ENCODE peak calls at places on chromosomes 7 and 10, in four cellular contexts. G, C, B and Q are unnamed samples.

GRCh38 chr10:132293416-132294195 is 14.1 kb downstream of the STK32C start:
- DNase-seq in G (no peak), C (no peak), B (no peak), Q (no peak)

GRCh38 chr7:116782177-116782711 is 80.1 kb upstream of the CAPZA2 start:
- DNase-seq in G (peak; percentile 82), C (no peak), B (no peak), Q (no peak)

GRCh38 chr7:6273380-6273837 is 985 bp upstream of the CYTH3 start:
- DNase-seq in G (no peak), C (no peak), B (no peak), Q (no peak)

GRCh38 chr10:77156406-77156879 is 481.2 kb downstream of the KCNMA1 start:
- DNase-seq in G (no peak), C (no peak), B (no peak), Q (no peak)

GRCh38 chr7:5381211-5381772 is 42.3 kb downstream of the TNRC18 start:
- DNase-seq in G (no peak), C (no peak), B (no peak), Q (no peak)

GRCh38 chr10:404341-404740 is 269.1 kb downstream of the ZMYND11 start:
- DNase-seq in G (peak; percentile 84), C (no peak), B (no peak), Q (no peak)

GRCh38 chr7:121140790-121141189 is 152.3 kb downstream of the CPED1 start:
- DNase-seq in G (no peak), C (peak; percentile 15), B (no peak), Q (no peak)

GRCh38 chr7:27922907-27923306 is 182.9 kb downstream of the TAX1BP1 start:
- DNase-seq in G (no peak), C (no peak), B (no peak), Q (no peak)

GRCh38 chr10:76583711-76584161 is 1053.9 kb downstream of the KCNMA1 start:
- DNase-seq in G (peak; percentile 82), C (no peak), B (no peak), Q (no peak)

GRCh38 chr10:119942973-119943372 is 50.4 kb downstream of the SEC23IP start:
- DNase-seq in G (no peak), C (no peak), B (no peak), Q (no peak)

GRCh38 chr10:119207367-119207668 is at the start of gene GRK5:
- DNase-seq in G (peak; percentile 82), C (peak; percentile 95), B (peak; percentile 97), Q (peak; percentile 96)

GRCh38 chr10:58972576-58973234 is 203.7 kb upstream of the PHYHIPL start:
- DNase-seq in G (no peak), C (no peak), B (no peak), Q (no peak)

GRCh38 chr10:97573021-97573420 is 442 bp downstream of the ANKRD2 start:
- DNase-seq in G (no peak), C (no peak), B (no peak), Q (no peak)

GRCh38 chr10:96516337-96516736 is 2.6 kb upstream of the TLL2 start:
- DNase-seq in G (no peak), C (no peak), B (no peak), Q (no peak)

GRCh38 chr10:122966879-122967278 is 12.9 kb upstream of the C10orf88 start:
- DNase-seq in G (no peak), C (no peak), B (no peak), Q (no peak)

GRCh38 chr7:98879198-98879988 is 1.1 kb downstream of the TRRAP start:
- DNase-seq in G (no peak), C (peak; percentile 66), B (peak; percentile 75), Q (peak; percentile 83)

GRCh38 chr7:129454249-129454551 is 20.0 kb downstream of the STRIP2 start:
- DNase-seq in G (no peak), C (no peak), B (no peak), Q (no peak)

GRCh38 chr10:33247221-33247907 is 87.1 kb downstream of the NRP1 start:
- DNase-seq in G (no peak), C (no peak), B (no peak), Q (no peak)

GRCh38 chr10:14259696-14260595 is 70.8 kb downstream of the FRMD4A start:
- DNase-seq in G (peak; percentile 61), C (no peak), B (no peak), Q (no peak)

GRCh38 chr10:8719971-8720370 is 665.5 kb downstream of the GATA3 start:
- DNase-seq in G (no peak), C (no peak), B (no peak), Q (no peak)

GRCh38 chr10:110609592-110609991 is 34.5 kb upstream of the RBM20 start:
- DNase-seq in G (no peak), C (no peak), B (no peak), Q (no peak)

GRCh38 chr10:124650820-124651401 is 93.3 kb downstream of the FAM53B start:
- DNase-seq in G (no peak), C (peak; percentile 70), B (no peak), Q (peak; percentile 70)

GRCh38 chr7:128162666-128163065 is 78.4 kb upstream of the LEP start:
- DNase-seq in G (no peak), C (no peak), B (no peak), Q (no peak)

GRCh38 chr7:93717217-93717900 is 142.8 kb upstream of the CALCR start:
- DNase-seq in G (no peak), C (no peak), B (no peak), Q (no peak)

GRCh38 chr10:91073301-91073780 is 147.1 kb upstream of the PCGF5 start:
- DNase-seq in G (no peak), C (no peak), B (no peak), Q (no peak)

GRCh38 chr7:4629287-4629905 is 52.7 kb upstream of the FOXK1 start:
- DNase-seq in G (no peak), C (no peak), B (no peak), Q (no peak)

GRCh38 chr7:12581897-12582296 is 11.4 kb downstream of the SCIN start:
- DNase-seq in G (peak; percentile 44), C (no peak), B (no peak), Q (no peak)

GRCh38 chr7:77247206-77247850 is 47.7 kb upstream of the FGL2 start:
- DNase-seq in G (no peak), C (peak; percentile 95), B (peak; percentile 23), Q (peak; percentile 93)

GRCh38 chr10:43038783-43039628 is 37.9 kb upstream of the RET start:
- DNase-seq in G (no peak), C (no peak), B (no peak), Q (no peak)

GRCh38 chr7:134920026-134920758 is 66.1 kb upstream of the AGBL3 start:
- DNase-seq in G (peak; percentile 85), C (no peak), B (no peak), Q (no peak)

GRCh38 chr10:73480158-73480557 is 15.7 kb downstream of the PPP3CB start:
- DNase-seq in G (peak; percentile 18), C (no peak), B (no peak), Q (no peak)

GRCh38 chr7:26440253-26440992 is 148.8 kb downstream of the SNX10 start:
- DNase-seq in G (no peak), C (no peak), B (no peak), Q (no peak)

GRCh38 chr10:36489181-36489927 is 636.0 kb upstream of the ANKRD30A start:
- DNase-seq in G (no peak), C (no peak), B (no peak), Q (no peak)

GRCh38 chr10:118569241-118569881 is 26.1 kb downstream of the PRLHR start:
- DNase-seq in G (no peak), C (no peak), B (no peak), Q (no peak)

GRCh38 chr7:157887400-157887799 is 550.6 kb downstream of the DNAJB6 start:
- DNase-seq in G (no peak), C (no peak), B (no peak), Q (no peak)

GRCh38 chr7:148912758-148913541 is 28.9 kb upstream of the EZH2 start:
- DNase-seq in G (no peak), C (peak; percentile 75), B (no peak), Q (peak; percentile 55)

GRCh38 chr7:147415991-147416390 is 1174.6 kb upstream of the C7orf33 start:
- DNase-seq in G (no peak), C (no peak), B (no peak), Q (no peak)

GRCh38 chr7:138158739-138159528 is 82.7 kb downstream of the AKR1D1 start:
- DNase-seq in G (no peak), C (no peak), B (peak; percentile 68), Q (no peak)